ENCODE peak calls at places on chromosomes 2 and 18, in seven cellular contexts. A is stimulated activated CD4-positive, alpha-beta T cell treated with anti-CD3 and anti-CD28 coated beads, Interleukin-15, amount 100 ng/mL, for 1 hour; S is GM10248; E is kidney tubule cell; H is AG08396; I is activated T-cell treated with anti-CD3 and anti-CD28 coated beads for 1 hour; B is iPS-NIHi11. Y is an unnamed sample.

GRCh38 chr2:19021721-19022120 is 336.7 kb downstream of the OSR1 start:
- DNase-seq in B (no peak), S (no peak), A (no peak), E (no peak), I (no peak), H (peak; percentile 32), Y (peak; percentile 20)

GRCh38 chr2:84959494-84960156 is 11.3 kb upstream of the KCMF1 start:
- DNase-seq in E (no peak), S (no peak), A (no peak), I (no peak), H (no peak), B (peak; percentile 44), Y (no peak)

GRCh38 chr18:77077836-77078456 is 54.6 kb downstream of the MBP start:
- DNase-seq in A (no peak), B (no peak), E (peak; percentile 76), H (no peak), I (no peak), S (no peak), Y (no peak)

GRCh38 chr2:102736174-102736606 is 25.6 kb upstream of the TMEM182 start:
- DNase-seq in A (no peak), E (peak; percentile 45), S (peak; percentile 67), B (peak; percentile 48), H (peak; percentile 48), I (no peak), Y (peak; percentile 58)

GRCh38 chr18:54149078-54149697 is 75.3 kb downstream of the MBD2 start:
- DNase-seq in S (peak; percentile 45), E (peak; percentile 88), B (peak; percentile 35), I (peak; percentile 1), A (peak; percentile 22), H (peak; percentile 66), Y (no peak)

GRCh38 chr18:10234912-10235439 is 219.5 kb upstream of the APCDD1 start:
- DNase-seq in A (no peak), H (peak; percentile 61), B (no peak), I (no peak), S (no peak), E (peak; percentile 42), Y (no peak)

GRCh38 chr18:10182009-10182624 is 268.3 kb downstream of the VAPA start:
- DNase-seq in I (no peak), A (no peak), S (no peak), B (no peak), H (no peak), E (peak; percentile 22), Y (no peak)

GRCh38 chr2:40400336-40400953 is 51.4 kb downstream of the SLC8A1 start:
- DNase-seq in E (peak; percentile 57), B (no peak), I (no peak), S (no peak), H (no peak), A (no peak), Y (no peak)

GRCh38 chr2:13284688-13285087 is 568.0 kb downstream of the TRIB2 start:
- DNase-seq in A (no peak), H (no peak), I (no peak), B (no peak), S (no peak), E (no peak), Y (no peak)

GRCh38 chr18:37483221-37483971 is 82.2 kb downstream of the CELF4 start:
- DNase-seq in I (no peak), B (peak; percentile 69), H (peak; percentile 39), A (no peak), E (peak; percentile 38), S (no peak), Y (peak; percentile 22)

GRCh38 chr2:212897296-212897695 is 254.1 kb downstream of the IKZF2 start:
- DNase-seq in E (no peak), A (no peak), I (no peak), S (no peak), H (no peak), B (no peak), Y (no peak)

GRCh38 chr2:67825476-67825875 is 237.3 kb downstream of the C1D start:
- DNase-seq in H (peak; percentile 21), E (peak; percentile 86), B (no peak), A (no peak), I (no peak), S (no peak), Y (no peak)

GRCh38 chr2:102451968-102452367 is 21.1 kb upstream of the SLC9A4 start:
- DNase-seq in I (no peak), A (no peak), B (peak; percentile 27), H (no peak), S (no peak), E (no peak), Y (no peak)

GRCh38 chr2:233814436-233814835 is 36.3 kb downstream of the MROH2A start:
- DNase-seq in B (no peak), S (no peak), A (no peak), I (no peak), H (no peak), E (no peak), Y (no peak)

GRCh38 chr2:124426630-124427029 is 401.5 kb downstream of the CNTNAP5 start:
- DNase-seq in I (no peak), B (peak; percentile 25), E (no peak), A (no peak), S (no peak), H (no peak), Y (no peak)

GRCh38 chr2:18987592-18988073 is 370.8 kb downstream of the OSR1 start:
- DNase-seq in H (peak; percentile 46), E (peak; percentile 78), A (no peak), S (no peak), I (no peak), B (no peak), Y (no peak)

GRCh38 chr2:241794250-241794823 is 14.7 kb upstream of the NEU4 start:
- DNase-seq in A (no peak), E (no peak), I (no peak), B (no peak), S (no peak), H (no peak), Y (peak; percentile 2)

GRCh38 chr18:28127763-28128737 is 48.9 kb downstream of the CDH2 start:
- DNase-seq in I (no peak), B (no peak), S (no peak), E (peak; percentile 77), A (no peak), H (no peak), Y (peak; percentile 6)

GRCh38 chr2:96097951-96098823 is 18.2 kb downstream of the ADRA2B start:
- DNase-seq in I (no peak), B (no peak), A (no peak), H (no peak), E (no peak), S (no peak), Y (no peak)

GRCh38 chr2:186429095-186429494 is 57.0 kb upstream of the ZC3H15 start:
- DNase-seq in I (no peak), H (no peak), S (no peak), A (no peak), E (peak; percentile 2), B (no peak), Y (no peak)

GRCh38 chr2:178084273-178084672 is 11.7 kb upstream of the PDE11A start:
- DNase-seq in B (no peak), E (no peak), H (no peak), S (no peak), I (no peak), A (no peak), Y (no peak)

GRCh38 chr2:122239440-122239839 is 484.0 kb downstream of the TSN start:
- DNase-seq in I (no peak), H (no peak), S (no peak), E (no peak), B (peak; percentile 41), A (no peak), Y (no peak)